ENCODE peak calls at places on chromosome 9, in seven cellular contexts. One of them, this sample, is unnamed. For H3K27me3, the result is how much of the 10 kb centered on the place peaks cover.

GRCh38 chr9:79026311-79026710 is 545.5 kb upstream of the TLE4 start:
- DNase-seq in ovary: no peak
- DNase-seq in lower lobe of right lung: no peak
- DNase-seq in spleen: no peak
- DNase-seq in BJ: no peak
- DNase-seq in brain microvascular endothelial cell: no peak
- DNase-seq in uterus: no peak
- DNase-seq in this sample: no peak

GRCh38 chr9:93292664-93293328 is 108.9 kb downstream of the WNK2 start:
- DNase-seq in ovary: no peak
- DNase-seq in lower lobe of right lung: no peak
- DNase-seq in spleen: peak
- DNase-seq in BJ: no peak
- DNase-seq in brain microvascular endothelial cell: no peak
- DNase-seq in uterus: no peak
- DNase-seq in this sample: no peak

GRCh38 chr9:14251146-14252071 is 62.5 kb downstream of the NFIB start:
- DNase-seq in ovary: peak
- DNase-seq in lower lobe of right lung: peak
- DNase-seq in spleen: no peak
- DNase-seq in BJ: no peak
- DNase-seq in brain microvascular endothelial cell: peak
- DNase-seq in uterus: peak
- DNase-seq in this sample: no peak

GRCh38 chr9:133917407-133917806 is 74.7 kb downstream of the VAV2 start:
- DNase-seq in ovary: no peak
- DNase-seq in lower lobe of right lung: no peak
- DNase-seq in spleen: no peak
- DNase-seq in BJ: no peak
- DNase-seq in brain microvascular endothelial cell: no peak
- DNase-seq in uterus: no peak
- DNase-seq in this sample: no peak

GRCh38 chr9:94526271-94526670 is 28.6 kb upstream of the PCAT7 start:
- DNase-seq in ovary: no peak
- DNase-seq in lower lobe of right lung: no peak
- DNase-seq in spleen: no peak
- DNase-seq in BJ: no peak
- DNase-seq in brain microvascular endothelial cell: no peak
- DNase-seq in uterus: no peak
- DNase-seq in this sample: no peak

GRCh38 chr9:120892177-120892747 is 15.3 kb upstream of the PHF19 start:
- DNase-seq in ovary: no peak
- DNase-seq in lower lobe of right lung: no peak
- DNase-seq in spleen: no peak
- DNase-seq in BJ: no peak
- DNase-seq in brain microvascular endothelial cell: no peak
- DNase-seq in uterus: no peak
- DNase-seq in this sample: no peak

GRCh38 chr9:61666310-61666709 is 476.5 kb downstream of the SPATA31A7 start:
- DNase-seq in ovary: no peak
- DNase-seq in lower lobe of right lung: no peak
- DNase-seq in spleen: peak
- DNase-seq in BJ: no peak
- DNase-seq in brain microvascular endothelial cell: no peak
- DNase-seq in uterus: peak
- DNase-seq in this sample: no peak

GRCh38 chr9:114382951-114383865 is 4.6 kb downstream of the AKNA start:
- DNase-seq in ovary: peak
- DNase-seq in lower lobe of right lung: no peak
- DNase-seq in spleen: peak
- DNase-seq in BJ: no peak
- DNase-seq in brain microvascular endothelial cell: peak
- DNase-seq in uterus: peak
- DNase-seq in this sample: no peak

GRCh38 chr9:37082214-37082765 is 38.1 kb upstream of the ZCCHC7 start:
- DNase-seq in ovary: no peak
- DNase-seq in lower lobe of right lung: no peak
- DNase-seq in spleen: no peak
- DNase-seq in BJ: no peak
- DNase-seq in brain microvascular endothelial cell: peak
- DNase-seq in uterus: no peak
- DNase-seq in this sample: no peak

GRCh38 chr9:137275937-137276756 is 1.4 kb upstream of the TOR4A start:
- DNase-seq in ovary: peak
- DNase-seq in lower lobe of right lung: peak
- DNase-seq in spleen: peak
- DNase-seq in BJ: no peak
- DNase-seq in brain microvascular endothelial cell: no peak
- DNase-seq in uterus: no peak
- DNase-seq in this sample: no peak

GRCh38 chr9:84054341-84055010 is 73.9 kb downstream of the RMI1 start:
- DNase-seq in ovary: no peak
- DNase-seq in lower lobe of right lung: no peak
- DNase-seq in spleen: no peak
- DNase-seq in BJ: no peak
- DNase-seq in brain microvascular endothelial cell: peak
- DNase-seq in uterus: no peak
- DNase-seq in this sample: no peak

GRCh38 chr9:69805962-69806633 is 14.5 kb upstream of the CFAP95 start:
- DNase-seq in ovary: no peak
- DNase-seq in lower lobe of right lung: no peak
- DNase-seq in spleen: no peak
- DNase-seq in BJ: no peak
- DNase-seq in brain microvascular endothelial cell: no peak
- DNase-seq in uterus: no peak
- DNase-seq in this sample: no peak

GRCh38 chr9:14203366-14204056 is 110.4 kb downstream of the NFIB start:
- DNase-seq in ovary: peak
- DNase-seq in lower lobe of right lung: no peak
- DNase-seq in spleen: no peak
- DNase-seq in BJ: no peak
- DNase-seq in brain microvascular endothelial cell: peak
- DNase-seq in uterus: peak
- DNase-seq in this sample: no peak

DNA sequence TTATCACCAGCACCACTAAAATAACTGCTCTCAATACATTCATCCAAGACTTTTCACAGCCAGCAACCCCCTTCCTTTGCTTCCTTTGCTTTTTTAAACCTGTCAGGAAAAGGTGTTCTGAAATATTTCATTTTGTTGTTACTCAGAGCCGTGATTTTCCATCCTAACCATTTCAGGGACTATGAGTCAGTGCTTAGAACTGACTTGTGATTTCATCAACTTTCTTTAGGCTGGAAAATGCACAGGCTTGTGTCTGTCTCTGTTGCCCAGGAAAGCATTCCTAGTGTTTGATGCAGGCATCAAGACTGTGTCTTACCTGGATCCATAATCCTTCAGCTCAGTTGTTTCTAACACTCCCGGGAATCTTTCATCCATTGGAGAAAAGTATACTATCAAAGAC is 805.6 kb downstream of the BRINP1 start:
- DNase-seq in ovary: no peak
- DNase-seq in lower lobe of right lung: no peak
- DNase-seq in spleen: no peak
- DNase-seq in BJ: no peak
- DNase-seq in brain microvascular endothelial cell: no peak
- DNase-seq in uterus: no peak
- DNase-seq in this sample: no peak
- H3K27me3 ChIP-seq in ovary: under half
- H3K27me3 ChIP-seq in lower lobe of right lung: under half
- H3K27me3 ChIP-seq in spleen: under half
- H3K27me3 ChIP-seq in BJ: under half
- H3K27me3 ChIP-seq in brain microvascular endothelial cell: under half
- H3K27me3 ChIP-seq in uterus: under half
- H3K27me3 ChIP-seq in this sample: under half

GRCh38 chr9:68694125-68694524 is 10.9 kb upstream of the PIP5K1B start:
- DNase-seq in ovary: no peak
- DNase-seq in lower lobe of right lung: no peak
- DNase-seq in spleen: no peak
- DNase-seq in BJ: no peak
- DNase-seq in brain microvascular endothelial cell: no peak
- DNase-seq in uterus: no peak
- DNase-seq in this sample: no peak
- H3K27me3 ChIP-seq in ovary: under half
- H3K27me3 ChIP-seq in lower lobe of right lung: under half
- H3K27me3 ChIP-seq in spleen: under half
- H3K27me3 ChIP-seq in BJ: under half
- H3K27me3 ChIP-seq in brain microvascular endothelial cell: under half
- H3K27me3 ChIP-seq in uterus: under half
- H3K27me3 ChIP-seq in this sample: under half

GRCh38 chr9:21555911-21556310 is 73.8 kb upstream of the IFNE start:
- DNase-seq in ovary: no peak
- DNase-seq in lower lobe of right lung: no peak
- DNase-seq in spleen: no peak
- DNase-seq in BJ: no peak
- DNase-seq in brain microvascular endothelial cell: no peak
- DNase-seq in uterus: no peak
- DNase-seq in this sample: no peak

GRCh38 chr9:21551401-21551800 is 69.3 kb upstream of the IFNE start:
- DNase-seq in ovary: no peak
- DNase-seq in lower lobe of right lung: no peak
- DNase-seq in spleen: no peak
- DNase-seq in BJ: no peak
- DNase-seq in brain microvascular endothelial cell: no peak
- DNase-seq in uterus: no peak
- DNase-seq in this sample: no peak

GRCh38 chr9:21552244-21552825 is 70.2 kb upstream of the IFNE start:
- DNase-seq in ovary: no peak
- DNase-seq in lower lobe of right lung: no peak
- DNase-seq in spleen: no peak
- DNase-seq in BJ: no peak
- DNase-seq in brain microvascular endothelial cell: no peak
- DNase-seq in uterus: no peak
- DNase-seq in this sample: no peak

GRCh38 chr9:21554813-21555212 is 72.7 kb upstream of the IFNE start:
- DNase-seq in ovary: no peak
- DNase-seq in lower lobe of right lung: no peak
- DNase-seq in spleen: no peak
- DNase-seq in BJ: no peak
- DNase-seq in brain microvascular endothelial cell: no peak
- DNase-seq in uterus: no peak
- DNase-seq in this sample: no peak

DNA sequence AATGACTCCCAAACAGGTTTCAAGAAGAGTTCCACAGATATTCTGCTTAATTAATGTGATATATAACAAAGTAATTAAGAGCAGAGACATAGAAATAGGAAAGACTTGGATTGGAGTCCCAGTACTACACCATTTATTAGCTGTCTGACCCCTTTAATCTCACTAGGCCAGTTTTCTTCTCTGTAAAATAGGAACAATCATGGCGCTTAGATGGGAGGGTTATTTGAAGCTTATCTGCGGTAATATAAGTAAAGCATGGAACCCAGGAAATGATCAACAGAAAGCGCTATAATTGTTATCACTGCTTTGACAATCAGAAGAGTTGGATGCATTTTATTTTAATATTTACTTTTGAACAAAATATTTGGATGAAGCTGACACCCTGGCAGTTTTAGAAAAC is 71.3 kb upstream of the IFNE start:
- DNase-seq in ovary: no peak
- DNase-seq in lower lobe of right lung: no peak
- DNase-seq in spleen: no peak
- DNase-seq in BJ: no peak
- DNase-seq in brain microvascular endothelial cell: no peak
- DNase-seq in uterus: no peak
- DNase-seq in this sample: no peak
- H3K27me3 ChIP-seq in ovary: under half
- H3K27me3 ChIP-seq in lower lobe of right lung: half or more
- H3K27me3 ChIP-seq in spleen: under half
- H3K27me3 ChIP-seq in BJ: under half
- H3K27me3 ChIP-seq in brain microvascular endothelial cell: under half
- H3K27me3 ChIP-seq in uterus: under half
- H3K27me3 ChIP-seq in this sample: under half

GRCh38 chr9:2817987-2818386 is 25.9 kb downstream of the PUM3 start:
- DNase-seq in ovary: no peak
- DNase-seq in lower lobe of right lung: no peak
- DNase-seq in spleen: no peak
- DNase-seq in BJ: no peak
- DNase-seq in brain microvascular endothelial cell: no peak
- DNase-seq in uterus: no peak
- DNase-seq in this sample: no peak

GRCh38 chr9:2816476-2817141 is 27.3 kb downstream of the PUM3 start:
- DNase-seq in ovary: no peak
- DNase-seq in lower lobe of right lung: no peak
- DNase-seq in spleen: no peak
- DNase-seq in BJ: no peak
- DNase-seq in brain microvascular endothelial cell: peak
- DNase-seq in uterus: no peak
- DNase-seq in this sample: no peak

GRCh38 chr9:2819165-2819564 is 24.7 kb downstream of the PUM3 start:
- DNase-seq in ovary: no peak
- DNase-seq in lower lobe of right lung: no peak
- DNase-seq in spleen: no peak
- DNase-seq in BJ: no peak
- DNase-seq in brain microvascular endothelial cell: no peak
- DNase-seq in uterus: no peak
- DNase-seq in this sample: no peak

GRCh38 chr9:2818486-2819121 is 25.3 kb downstream of the PUM3 start:
- DNase-seq in ovary: no peak
- DNase-seq in lower lobe of right lung: no peak
- DNase-seq in spleen: no peak
- DNase-seq in BJ: no peak
- DNase-seq in brain microvascular endothelial cell: no peak
- DNase-seq in uterus: no peak
- DNase-seq in this sample: no peak

GRCh38 chr9:2815661-2816060 is 28.2 kb downstream of the PUM3 start:
- DNase-seq in ovary: no peak
- DNase-seq in lower lobe of right lung: no peak
- DNase-seq in spleen: no peak
- DNase-seq in BJ: no peak
- DNase-seq in brain microvascular endothelial cell: no peak
- DNase-seq in uterus: no peak
- DNase-seq in this sample: no peak
- H3K27me3 ChIP-seq in ovary: under half
- H3K27me3 ChIP-seq in lower lobe of right lung: under half
- H3K27me3 ChIP-seq in spleen: under half
- H3K27me3 ChIP-seq in BJ: under half
- H3K27me3 ChIP-seq in brain microvascular endothelial cell: under half
- H3K27me3 ChIP-seq in uterus: under half
- H3K27me3 ChIP-seq in this sample: under half

DNA sequence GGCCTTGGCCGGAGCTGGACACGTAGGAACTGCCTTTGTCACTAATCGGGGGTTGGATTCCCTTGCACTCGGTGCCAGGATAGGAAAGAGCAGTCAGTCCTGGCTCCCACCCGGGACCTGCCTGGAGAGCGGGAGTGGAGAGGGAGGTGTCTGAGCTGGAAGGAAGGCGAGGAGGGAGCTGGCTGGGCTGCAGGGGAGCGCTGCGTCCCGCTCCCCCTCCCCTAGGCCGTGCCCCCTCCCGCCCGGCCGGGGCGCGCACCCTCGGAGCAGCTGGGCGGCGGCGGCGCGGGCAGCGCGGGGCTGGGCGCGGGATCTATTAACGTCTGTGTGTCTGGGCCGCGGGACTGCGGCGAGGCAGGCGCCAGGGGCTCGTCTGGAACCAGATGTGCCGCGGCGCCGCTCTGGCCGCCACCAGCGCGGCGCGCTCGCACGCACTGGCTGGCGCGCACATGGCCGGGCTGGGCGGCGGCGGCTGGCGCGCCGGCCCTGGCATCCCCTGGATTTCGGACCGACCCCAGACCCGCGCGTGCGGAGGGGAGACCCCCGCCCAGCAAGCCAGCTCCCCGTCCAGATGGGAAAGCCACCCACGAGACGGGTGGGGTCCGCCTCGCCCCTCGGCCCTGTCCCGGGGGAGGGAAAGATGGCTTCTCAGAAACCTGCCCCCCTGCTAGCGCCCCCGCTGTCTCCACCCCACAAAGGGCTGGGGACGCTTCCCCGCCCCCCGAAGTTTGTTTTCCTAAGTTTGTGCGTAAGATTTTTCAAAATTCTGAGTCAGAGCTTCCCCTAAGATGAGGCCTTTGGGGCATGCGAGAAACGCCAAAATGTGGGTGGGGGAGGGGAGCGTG is 31.9 kb downstream of the PRRX2 start:
- DNase-seq in ovary: peak
- DNase-seq in lower lobe of right lung: no peak
- DNase-seq in spleen: no peak
- DNase-seq in BJ: peak
- DNase-seq in brain microvascular endothelial cell: peak
- DNase-seq in uterus: peak
- DNase-seq in this sample: peak
- H3K27me3 ChIP-seq in ovary: under half
- H3K27me3 ChIP-seq in lower lobe of right lung: under half
- H3K27me3 ChIP-seq in spleen: under half
- H3K27me3 ChIP-seq in BJ: under half
- H3K27me3 ChIP-seq in brain microvascular endothelial cell: under half
- H3K27me3 ChIP-seq in uterus: under half
- H3K27me3 ChIP-seq in this sample: under half